ENCODE peak calls at places on chromosomes 6 and 20, in seven cellular contexts. One of them, this sample, is unnamed.

GRCh38 chr6:164753517-164753916 is 555.9 kb downstream of the C6orf118 start:
- DNase-seq in fibroblast of pulmonary artery: peak; percentile 31
- DNase-seq in OCI-LY7: no peak
- DNase-seq in tibial nerve: no peak
- DNase-seq in tibial artery: no peak
- DNase-seq in heart right ventricle: no peak
- DNase-seq in progenitor cell of endocrine pancreas: no peak
- DNase-seq in this sample: no peak

GRCh38 chr6:160810238-160810637 is 108.2 kb downstream of the PLG start:
- DNase-seq in tibial nerve: no peak
- DNase-seq in heart right ventricle: no peak
- DNase-seq in tibial artery: no peak
- DNase-seq in fibroblast of pulmonary artery: no peak
- DNase-seq in OCI-LY7: no peak
- DNase-seq in progenitor cell of endocrine pancreas: no peak
- DNase-seq in this sample: no peak

GRCh38 chr6:157294654-157295053 is 28.7 kb downstream of the TMEM242 start:
- DNase-seq in OCI-LY7: no peak
- DNase-seq in heart right ventricle: no peak
- DNase-seq in progenitor cell of endocrine pancreas: no peak
- DNase-seq in fibroblast of pulmonary artery: no peak
- DNase-seq in tibial artery: no peak
- DNase-seq in tibial nerve: no peak
- DNase-seq in this sample: no peak

GRCh38 chr20:45842169-45842812 is 8.7 kb downstream of the SNX21 start:
- DNase-seq in heart right ventricle: no peak
- DNase-seq in tibial artery: no peak
- DNase-seq in fibroblast of pulmonary artery: peak; percentile 31
- DNase-seq in progenitor cell of endocrine pancreas: no peak
- DNase-seq in OCI-LY7: peak; percentile 84
- DNase-seq in tibial nerve: peak; percentile 62
- DNase-seq in this sample: no peak

GRCh38 chr20:19889011-19889953 is 127.9 kb upstream of the NAA20 start:
- DNase-seq in tibial artery: peak; percentile 51
- DNase-seq in fibroblast of pulmonary artery: peak; percentile 92
- DNase-seq in tibial nerve: peak; percentile 40
- DNase-seq in OCI-LY7: no peak
- DNase-seq in heart right ventricle: peak; percentile 66
- DNase-seq in progenitor cell of endocrine pancreas: peak; percentile 12
- DNase-seq in this sample: no peak

GRCh38 chr6:107869871-107870270 is 45.8 kb upstream of the SCML4 start:
- DNase-seq in fibroblast of pulmonary artery: no peak
- DNase-seq in heart right ventricle: no peak
- DNase-seq in tibial nerve: no peak
- DNase-seq in progenitor cell of endocrine pancreas: no peak
- DNase-seq in tibial artery: no peak
- DNase-seq in OCI-LY7: peak; percentile 27
- DNase-seq in this sample: no peak

GRCh38 chr6:28683945-28684538 is 158.4 kb downstream of the GPX5 start:
- DNase-seq in heart right ventricle: no peak
- DNase-seq in fibroblast of pulmonary artery: peak; percentile 68
- DNase-seq in tibial nerve: no peak
- DNase-seq in tibial artery: no peak
- DNase-seq in progenitor cell of endocrine pancreas: no peak
- DNase-seq in OCI-LY7: peak; percentile 65
- DNase-seq in this sample: no peak

GRCh38 chr6:33807606-33808005 is 3.8 kb upstream of the MLN start:
- DNase-seq in tibial nerve: no peak
- DNase-seq in tibial artery: no peak
- DNase-seq in fibroblast of pulmonary artery: no peak
- DNase-seq in OCI-LY7: no peak
- DNase-seq in progenitor cell of endocrine pancreas: no peak
- DNase-seq in heart right ventricle: no peak
- DNase-seq in this sample: no peak

GRCh38 chr20:14644698-14645097 is 307.3 kb upstream of the FLRT3 start:
- DNase-seq in progenitor cell of endocrine pancreas: no peak
- DNase-seq in fibroblast of pulmonary artery: no peak
- DNase-seq in OCI-LY7: no peak
- DNase-seq in tibial nerve: no peak
- DNase-seq in tibial artery: no peak
- DNase-seq in heart right ventricle: no peak
- DNase-seq in this sample: no peak

GRCh38 chr20:62304331-62305148 is 1.7 kb downstream of the ADRM1 start:
- DNase-seq in tibial artery: no peak
- DNase-seq in heart right ventricle: no peak
- DNase-seq in tibial nerve: no peak
- DNase-seq in fibroblast of pulmonary artery: no peak
- DNase-seq in progenitor cell of endocrine pancreas: no peak
- DNase-seq in OCI-LY7: no peak
- DNase-seq in this sample: no peak

GRCh38 chr6:93036835-93037234 is 382.5 kb downstream of the EPHA7 start:
- DNase-seq in tibial artery: no peak
- DNase-seq in fibroblast of pulmonary artery: peak; percentile 59
- DNase-seq in tibial nerve: no peak
- DNase-seq in heart right ventricle: no peak
- DNase-seq in progenitor cell of endocrine pancreas: no peak
- DNase-seq in OCI-LY7: peak; percentile 32
- DNase-seq in this sample: no peak
- TF ChIP-seq CTCF in tibial artery: no peak
- TF ChIP-seq CTCF in fibroblast of pulmonary artery: peak; percentile 59
- TF ChIP-seq CTCF in tibial nerve: no peak
- TF ChIP-seq CTCF in heart right ventricle: no peak
- TF ChIP-seq CTCF in progenitor cell of endocrine pancreas: peak; percentile 21
- TF ChIP-seq CTCF in OCI-LY7: peak; percentile 74
- TF ChIP-seq CTCF in this sample: no peak

DNA sequence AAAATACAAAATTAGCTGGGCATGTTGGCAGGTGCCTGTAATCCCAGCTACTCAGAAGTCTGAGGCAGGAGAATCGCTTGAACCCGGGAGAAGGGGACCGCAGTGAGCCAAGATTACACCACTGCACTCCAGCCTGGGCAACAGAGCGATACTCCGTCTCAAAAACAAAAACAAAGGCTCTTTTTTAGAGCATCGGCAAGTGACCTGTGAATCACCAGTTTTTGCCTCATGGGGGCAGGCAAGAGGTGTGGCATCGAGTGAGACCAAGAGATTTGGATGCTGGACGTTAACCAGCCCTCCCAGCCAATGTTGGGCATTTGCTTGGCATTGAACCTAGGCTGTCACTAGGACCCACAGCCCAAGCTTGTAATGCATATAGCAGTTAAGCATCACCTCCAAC is 14.6 kb upstream of the CDK5RAP1 start:
- DNase-seq in heart right ventricle: no peak
- DNase-seq in progenitor cell of endocrine pancreas: no peak
- DNase-seq in fibroblast of pulmonary artery: peak; percentile 54
- DNase-seq in tibial artery: peak; percentile 64
- DNase-seq in OCI-LY7: peak; percentile 62
- DNase-seq in tibial nerve: peak; percentile 21
- DNase-seq in this sample: no peak
- TF ChIP-seq CTCF in heart right ventricle: peak; percentile 47
- TF ChIP-seq CTCF in progenitor cell of endocrine pancreas: peak; percentile 60
- TF ChIP-seq CTCF in fibroblast of pulmonary artery: peak; percentile 51
- TF ChIP-seq CTCF in tibial artery: peak; percentile 68
- TF ChIP-seq CTCF in OCI-LY7: peak; percentile 73
- TF ChIP-seq CTCF in tibial nerve: no peak
- TF ChIP-seq CTCF in this sample: peak; percentile 15

GRCh38 chr6:8193541-8193940 is 91.2 kb upstream of the EEF1E1 start:
- DNase-seq in tibial artery: no peak
- DNase-seq in fibroblast of pulmonary artery: no peak
- DNase-seq in progenitor cell of endocrine pancreas: no peak
- DNase-seq in heart right ventricle: no peak
- DNase-seq in tibial nerve: no peak
- DNase-seq in OCI-LY7: no peak
- DNase-seq in this sample: no peak

GRCh38 chr6:8195714-8196104 is 93.4 kb upstream of the EEF1E1 start:
- DNase-seq in heart right ventricle: no peak
- DNase-seq in tibial nerve: no peak
- DNase-seq in progenitor cell of endocrine pancreas: no peak
- DNase-seq in tibial artery: no peak
- DNase-seq in OCI-LY7: no peak
- DNase-seq in fibroblast of pulmonary artery: no peak
- DNase-seq in this sample: no peak

GRCh38 chr6:8192597-8192996 is 90.2 kb upstream of the EEF1E1 start:
- DNase-seq in OCI-LY7: no peak
- DNase-seq in heart right ventricle: no peak
- DNase-seq in tibial nerve: no peak
- DNase-seq in progenitor cell of endocrine pancreas: no peak
- DNase-seq in fibroblast of pulmonary artery: no peak
- DNase-seq in tibial artery: no peak
- DNase-seq in this sample: no peak

GRCh38 chr6:8194499-8194898 is 92.2 kb upstream of the EEF1E1 start:
- DNase-seq in tibial artery: no peak
- DNase-seq in tibial nerve: no peak
- DNase-seq in OCI-LY7: no peak
- DNase-seq in fibroblast of pulmonary artery: peak; percentile 6
- DNase-seq in heart right ventricle: no peak
- DNase-seq in progenitor cell of endocrine pancreas: no peak
- DNase-seq in this sample: no peak

GRCh38 chr6:8195040-8195713 is 92.8 kb upstream of the EEF1E1 start:
- DNase-seq in tibial artery: no peak
- DNase-seq in OCI-LY7: no peak
- DNase-seq in tibial nerve: no peak
- DNase-seq in fibroblast of pulmonary artery: no peak
- DNase-seq in progenitor cell of endocrine pancreas: no peak
- DNase-seq in heart right ventricle: no peak
- DNase-seq in this sample: no peak
- TF ChIP-seq CTCF in tibial artery: no peak
- TF ChIP-seq CTCF in OCI-LY7: peak; percentile 48
- TF ChIP-seq CTCF in tibial nerve: no peak
- TF ChIP-seq CTCF in fibroblast of pulmonary artery: no peak
- TF ChIP-seq CTCF in progenitor cell of endocrine pancreas: peak; percentile 63
- TF ChIP-seq CTCF in heart right ventricle: no peak
- TF ChIP-seq CTCF in this sample: no peak

GRCh38 chr20:22305391-22305790 is 279.0 kb downstream of the FOXA2 start:
- DNase-seq in progenitor cell of endocrine pancreas: no peak
- DNase-seq in fibroblast of pulmonary artery: no peak
- DNase-seq in OCI-LY7: no peak
- DNase-seq in tibial artery: no peak
- DNase-seq in tibial nerve: no peak
- DNase-seq in heart right ventricle: no peak
- DNase-seq in this sample: no peak

GRCh38 chr20:22308934-22309333 is 275.4 kb downstream of the FOXA2 start:
- DNase-seq in tibial nerve: no peak
- DNase-seq in fibroblast of pulmonary artery: no peak
- DNase-seq in progenitor cell of endocrine pancreas: no peak
- DNase-seq in heart right ventricle: no peak
- DNase-seq in tibial artery: no peak
- DNase-seq in OCI-LY7: no peak
- DNase-seq in this sample: no peak

GRCh38 chr20:22302039-22302438 is 282.3 kb downstream of the FOXA2 start:
- DNase-seq in progenitor cell of endocrine pancreas: no peak
- DNase-seq in tibial artery: no peak
- DNase-seq in OCI-LY7: no peak
- DNase-seq in fibroblast of pulmonary artery: no peak
- DNase-seq in tibial nerve: no peak
- DNase-seq in heart right ventricle: no peak
- DNase-seq in this sample: no peak

GRCh38 chr20:22303523-22303922 is 280.8 kb downstream of the FOXA2 start:
- DNase-seq in tibial artery: no peak
- DNase-seq in fibroblast of pulmonary artery: no peak
- DNase-seq in OCI-LY7: no peak
- DNase-seq in progenitor cell of endocrine pancreas: no peak
- DNase-seq in tibial nerve: no peak
- DNase-seq in heart right ventricle: no peak
- DNase-seq in this sample: no peak
- TF ChIP-seq CTCF in tibial artery: no peak
- TF ChIP-seq CTCF in fibroblast of pulmonary artery: no peak
- TF ChIP-seq CTCF in OCI-LY7: peak; percentile 45
- TF ChIP-seq CTCF in progenitor cell of endocrine pancreas: peak; percentile 26
- TF ChIP-seq CTCF in tibial nerve: no peak
- TF ChIP-seq CTCF in heart right ventricle: no peak
- TF ChIP-seq CTCF in this sample: no peak

GRCh38 chr20:36480456-36481048 is 60.8 kb upstream of the MYL9 start:
- DNase-seq in progenitor cell of endocrine pancreas: no peak
- DNase-seq in OCI-LY7: no peak
- DNase-seq in heart right ventricle: no peak
- DNase-seq in tibial nerve: no peak
- DNase-seq in fibroblast of pulmonary artery: no peak
- DNase-seq in tibial artery: no peak
- DNase-seq in this sample: no peak

GRCh38 chr20:36479938-36480337 is 61.4 kb upstream of the MYL9 start:
- DNase-seq in heart right ventricle: no peak
- DNase-seq in tibial artery: no peak
- DNase-seq in progenitor cell of endocrine pancreas: no peak
- DNase-seq in fibroblast of pulmonary artery: no peak
- DNase-seq in tibial nerve: no peak
- DNase-seq in OCI-LY7: no peak
- DNase-seq in this sample: no peak

GRCh38 chr20:36482044-36482473 is 59.3 kb upstream of the MYL9 start:
- DNase-seq in tibial artery: no peak
- DNase-seq in tibial nerve: no peak
- DNase-seq in heart right ventricle: peak; percentile 51
- DNase-seq in progenitor cell of endocrine pancreas: no peak
- DNase-seq in OCI-LY7: no peak
- DNase-seq in fibroblast of pulmonary artery: no peak
- DNase-seq in this sample: no peak

GRCh38 chr20:36483205-36483918 is 58.0 kb upstream of the MYL9 start:
- DNase-seq in tibial nerve: no peak
- DNase-seq in progenitor cell of endocrine pancreas: no peak
- DNase-seq in OCI-LY7: no peak
- DNase-seq in heart right ventricle: no peak
- DNase-seq in fibroblast of pulmonary artery: no peak
- DNase-seq in tibial artery: no peak
- DNase-seq in this sample: no peak

GRCh38 chr20:36481380-36482043 is 59.8 kb upstream of the MYL9 start:
- DNase-seq in tibial nerve: no peak
- DNase-seq in OCI-LY7: no peak
- DNase-seq in heart right ventricle: no peak
- DNase-seq in fibroblast of pulmonary artery: no peak
- DNase-seq in progenitor cell of endocrine pancreas: no peak
- DNase-seq in tibial artery: no peak
- DNase-seq in this sample: no peak
- TF ChIP-seq CTCF in tibial nerve: peak; percentile 21
- TF ChIP-seq CTCF in OCI-LY7: no peak
- TF ChIP-seq CTCF in heart right ventricle: no peak
- TF ChIP-seq CTCF in fibroblast of pulmonary artery: no peak
- TF ChIP-seq CTCF in progenitor cell of endocrine pancreas: no peak
- TF ChIP-seq CTCF in tibial artery: no peak
- TF ChIP-seq CTCF in this sample: no peak

DNA sequence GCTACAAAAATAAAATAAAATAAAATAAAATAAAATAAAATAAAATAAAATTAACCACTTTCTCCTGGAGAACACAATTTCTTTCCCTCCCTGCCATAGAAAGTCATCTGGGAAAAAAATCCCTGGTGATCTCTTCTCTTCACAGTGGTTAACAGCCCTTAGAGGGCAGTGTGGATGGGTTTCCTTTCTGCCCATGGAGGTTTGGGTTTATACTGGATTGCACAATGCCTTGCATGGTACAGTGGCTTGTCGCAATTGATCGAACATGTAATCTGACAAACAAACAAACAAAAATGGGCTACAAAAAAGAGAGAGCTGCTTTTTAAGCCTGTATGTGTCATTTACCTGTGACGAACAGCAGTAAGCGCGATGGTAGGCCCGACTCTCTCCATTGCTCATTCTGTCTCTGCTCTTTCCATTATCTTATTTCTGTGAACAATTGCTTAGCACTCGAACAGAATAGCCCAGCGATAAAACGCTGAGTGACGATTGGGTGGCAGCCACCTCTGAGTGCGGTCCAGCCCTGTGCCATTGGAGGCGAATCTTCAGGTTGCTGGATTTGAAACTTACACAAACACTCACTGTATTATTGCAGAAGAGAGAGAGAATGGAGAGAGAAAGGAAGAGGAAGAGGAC is 166.1 kb downstream of the CD83 start:
- DNase-seq in tibial nerve: no peak
- DNase-seq in progenitor cell of endocrine pancreas: no peak
- DNase-seq in fibroblast of pulmonary artery: peak; percentile 28
- DNase-seq in heart right ventricle: peak; percentile 28
- DNase-seq in tibial artery: no peak
- DNase-seq in OCI-LY7: no peak
- DNase-seq in this sample: no peak
- TF ChIP-seq CTCF in tibial nerve: no peak
- TF ChIP-seq CTCF in progenitor cell of endocrine pancreas: peak; percentile 25
- TF ChIP-seq CTCF in fibroblast of pulmonary artery: no peak
- TF ChIP-seq CTCF in heart right ventricle: peak; percentile 35
- TF ChIP-seq CTCF in tibial artery: no peak
- TF ChIP-seq CTCF in OCI-LY7: peak; percentile 45
- TF ChIP-seq CTCF in this sample: no peak

This sample was measured in natural killer cell.